ENCODE peak calls at places on chromosomes 2 and 18, in four cellular contexts. Z is neural crest cell, H is mucosa of descending colon, F is fibroblast of the aortic adventitia. W is an unnamed sample.

GRCh38 chr2:27569398-27569797 is 13.4 kb upstream of the ZNF512 start:
- DNase-seq in Z (no peak), H (no peak), F (no peak), W (no peak)

GRCh38 chr18:4106407-4107033 is 348.6 kb downstream of the DLGAP1 start:
- DNase-seq in Z (peak; percentile 85), H (no peak), F (peak; percentile 82), W (peak; percentile 33)

GRCh38 chr18:36539674-36540073 is 242.2 kb downstream of the FHOD3 start:
- DNase-seq in Z (no peak), H (no peak), F (peak; percentile 12), W (no peak)

GRCh38 chr2:151056870-151057269 is 204.8 kb downstream of the RBM43 start:
- DNase-seq in Z (no peak), H (no peak), F (peak; percentile 81), W (no peak)

GRCh38 chr18:13577091-13577697 is 149.2 kb downstream of the FAM210A start:
- DNase-seq in Z (no peak), H (no peak), F (peak; percentile 21), W (peak; percentile 74)

GRCh38 chr2:222424281-222424728 is at the start of gene SGPP2:
- DNase-seq in Z (no peak), H (peak; percentile 82), F (no peak), W (peak; percentile 73)

GRCh38 chr2:109368798-109369197 is 239.8 kb downstream of the SH3RF3 start:
- DNase-seq in Z (no peak), H (no peak), F (no peak), W (no peak)

GRCh38 chr2:191571163-191571769 is 106.7 kb upstream of the NABP1 start:
- DNase-seq in Z (no peak), H (no peak), F (peak; percentile 84), W (no peak)

GRCh38 chr2:64114063-64114911 is 29.9 kb downstream of the PELI1 start:
- DNase-seq in Z (no peak), H (no peak), F (peak; percentile 90), W (no peak)

GRCh38 chr18:58527116-58528010 is 101.5 kb downstream of the ALPK2 start:
- DNase-seq in Z (no peak), H (no peak), F (peak; percentile 20), W (no peak)

GRCh38 chr2:101696272-101697123 is 1.0 kb upstream of the MAP4K4 start:
- DNase-seq in Z (no peak), H (no peak), F (no peak), W (no peak)

GRCh38 chr2:85684806-85685205 is 9.4 kb upstream of the GNLY start:
- DNase-seq in Z (no peak), H (no peak), F (no peak), W (no peak)

GRCh38 chr2:44184106-44184505 is 15.4 kb downstream of the PPM1B start:
- DNase-seq in Z (no peak), H (no peak), F (no peak), W (no peak)

GRCh38 chr2:44708646-44709000 is 232.9 kb upstream of the SIX3 start:
- DNase-seq in Z (no peak), H (no peak), F (no peak), W (no peak)

GRCh38 chr18:34492652-34493051 is 217.4 kb upstream of the DTNA start:
- DNase-seq in Z (no peak), H (no peak), F (no peak), W (no peak)

GRCh38 chr18:69484699-69485396 is 84.2 kb downstream of the DOK6 start:
- DNase-seq in Z (no peak), H (no peak), F (peak; percentile 20), W (no peak)
- TF ChIP-seq CTCF in Z (no peak), H (no peak), F (no peak), W (no peak)

GRCh38 chr2:69807821-69808540 is 21.5 kb upstream of the GMCL1 start:
- DNase-seq in Z (no peak), H (no peak), F (no peak), W (no peak)
- TF ChIP-seq CTCF in Z (no peak), H (no peak), F (no peak), W (no peak)

GRCh38 chr2:7766978-7767565 is 849.9 kb downstream of the RNF144A start:
- DNase-seq in Z (no peak), H (no peak), F (no peak), W (no peak)
- TF ChIP-seq CTCF in Z (no peak), H (no peak), F (no peak), W (no peak)

GRCh38 chr2:206230060-206230890 is 44.2 kb upstream of the ZDBF2 start:
- DNase-seq in Z (no peak), H (no peak), F (peak; percentile 52), W (no peak)
- TF ChIP-seq CTCF in Z (peak; percentile 26), H (no peak), F (peak; percentile 38), W (no peak)

GRCh38 chr2:26078939-26079338 is 45.1 kb downstream of the RAB10 start:
- DNase-seq in Z (no peak), H (no peak), F (no peak), W (no peak)
- TF ChIP-seq CTCF in Z (no peak), H (no peak), F (no peak), W (no peak)

GRCh38 chr2:200125463-200125862 is 170.1 kb downstream of the MAIP1 start:
- DNase-seq in Z (no peak), H (no peak), F (no peak), W (no peak)

GRCh38 chr2:200130762-200131166 is 175.4 kb downstream of the MAIP1 start:
- DNase-seq in Z (no peak), H (no peak), F (no peak), W (no peak)

GRCh38 chr2:200129756-200130462 is 174.5 kb downstream of the MAIP1 start:
- DNase-seq in Z (no peak), H (no peak), F (no peak), W (no peak)

GRCh38 chr2:200131307-200131706 is 175.2 kb upstream of the SPATS2L start:
- DNase-seq in Z (no peak), H (no peak), F (no peak), W (no peak)

GRCh38 chr2:200127852-200128251 is 172.5 kb downstream of the MAIP1 start:
- DNase-seq in Z (no peak), H (no peak), F (peak; percentile 29), W (no peak)
- TF ChIP-seq CTCF in Z (no peak), H (no peak), F (peak; percentile 9), W (no peak)

GRCh38 chr2:2237563-2237962 is 93.5 kb downstream of the MYT1L start:
- DNase-seq in Z (no peak), H (no peak), F (no peak), W (no peak)
- TF ChIP-seq CTCF in Z (no peak), H (no peak), F (no peak), W (no peak)

GRCh38 chr2:112020561-112020960 is 34.5 kb upstream of the TMEM87B start:
- DNase-seq in Z (no peak), H (no peak), F (no peak), W (no peak)
- TF ChIP-seq CTCF in Z (peak; percentile 35), H (no peak), F (peak; percentile 21), W (no peak)

DNA sequence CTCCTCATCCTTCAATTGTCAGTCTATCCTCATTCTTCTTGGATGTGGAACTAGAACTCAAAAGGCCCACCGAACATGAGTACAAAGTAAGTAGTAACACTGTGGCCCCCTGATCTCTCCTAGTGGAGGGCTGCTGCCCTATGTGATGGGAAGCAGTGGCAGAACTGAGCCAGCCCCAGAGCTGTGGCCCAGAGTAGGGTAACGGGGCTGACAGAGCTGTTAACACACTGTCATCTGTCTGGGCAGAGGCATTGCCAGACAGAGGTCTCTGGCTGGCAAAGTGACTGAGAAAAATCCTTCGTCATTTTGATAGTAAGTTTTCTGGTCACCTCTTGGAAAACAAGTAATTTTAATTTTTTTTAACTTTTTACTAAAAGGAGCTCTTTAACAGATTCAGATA is 588.6 kb downstream of the CPS1 start:
- DNase-seq in Z (no peak), H (no peak), F (no peak), W (no peak)
- TF ChIP-seq CTCF in Z (no peak), H (no peak), F (no peak), W (no peak)

W was measured in GM13977.